ENCODE peak calls at places on chromosomes 12 and 14, in nine cellular contexts. One of them, this sample, is unnamed.

GRCh38 chr12:132776816-132777568 is 15.4 kb upstream of the ANKLE2 start:
- DNase-seq in dorsolateral prefrontal cortex: peak
- DNase-seq in GM04503: no peak
- DNase-seq in GM20000: no peak
- DNase-seq in astrocyte: peak
- DNase-seq in substantia nigra: no peak
- DNase-seq in activated CD4-positive, CD25-positive, alpha-beta regulatory T cell: no peak
- DNase-seq in activated naive CD4-positive, alpha-beta T cell treated with anti-CD3 and anti-CD28 coated beads for 36 hours: no peak
- DNase-seq in EH: no peak
- DNase-seq in this sample: no peak

GRCh38 chr12:90043264-90043663 is 334.6 kb upstream of the ATP2B1 start:
- DNase-seq in dorsolateral prefrontal cortex: no peak
- DNase-seq in GM04503: no peak
- DNase-seq in GM20000: no peak
- DNase-seq in astrocyte: peak
- DNase-seq in substantia nigra: no peak
- DNase-seq in activated CD4-positive, CD25-positive, alpha-beta regulatory T cell: no peak
- DNase-seq in activated naive CD4-positive, alpha-beta T cell treated with anti-CD3 and anti-CD28 coated beads for 36 hours: no peak
- DNase-seq in EH: peak
- DNase-seq in this sample: no peak

GRCh38 chr12:116926283-116927243 is 15.8 kb downstream of the FBXW8 start:
- DNase-seq in dorsolateral prefrontal cortex: no peak
- DNase-seq in GM04503: no peak
- DNase-seq in GM20000: no peak
- DNase-seq in astrocyte: no peak
- DNase-seq in substantia nigra: no peak
- DNase-seq in activated CD4-positive, CD25-positive, alpha-beta regulatory T cell: no peak
- DNase-seq in activated naive CD4-positive, alpha-beta T cell treated with anti-CD3 and anti-CD28 coated beads for 36 hours: no peak
- DNase-seq in EH: no peak
- DNase-seq in this sample: no peak

GRCh38 chr14:101716956-101717662 is 44.4 kb upstream of the PPP2R5C start:
- DNase-seq in dorsolateral prefrontal cortex: no peak
- DNase-seq in GM04503: no peak
- DNase-seq in GM20000: no peak
- DNase-seq in astrocyte: no peak
- DNase-seq in substantia nigra: no peak
- DNase-seq in activated CD4-positive, CD25-positive, alpha-beta regulatory T cell: no peak
- DNase-seq in activated naive CD4-positive, alpha-beta T cell treated with anti-CD3 and anti-CD28 coated beads for 36 hours: no peak
- DNase-seq in EH: peak
- DNase-seq in this sample: no peak

GRCh38 chr14:32980887-32981501 is 42.3 kb downstream of the NPAS3 start:
- DNase-seq in dorsolateral prefrontal cortex: no peak
- DNase-seq in GM04503: no peak
- DNase-seq in GM20000: no peak
- DNase-seq in astrocyte: no peak
- DNase-seq in substantia nigra: no peak
- DNase-seq in activated CD4-positive, CD25-positive, alpha-beta regulatory T cell: no peak
- DNase-seq in activated naive CD4-positive, alpha-beta T cell treated with anti-CD3 and anti-CD28 coated beads for 36 hours: no peak
- DNase-seq in EH: no peak
- DNase-seq in this sample: no peak

GRCh38 chr14:99155173-99155777 is 116.7 kb downstream of the BCL11B start:
- DNase-seq in dorsolateral prefrontal cortex: no peak
- DNase-seq in GM04503: no peak
- DNase-seq in GM20000: no peak
- DNase-seq in astrocyte: peak
- DNase-seq in substantia nigra: no peak
- DNase-seq in activated CD4-positive, CD25-positive, alpha-beta regulatory T cell: no peak
- DNase-seq in activated naive CD4-positive, alpha-beta T cell treated with anti-CD3 and anti-CD28 coated beads for 36 hours: no peak
- DNase-seq in EH: no peak
- DNase-seq in this sample: no peak

GRCh38 chr14:21268612-21269251 is 510 bp downstream of the HNRNPC start:
- DNase-seq in dorsolateral prefrontal cortex: no peak
- DNase-seq in GM04503: no peak
- DNase-seq in GM20000: no peak
- DNase-seq in astrocyte: peak
- DNase-seq in substantia nigra: no peak
- DNase-seq in activated CD4-positive, CD25-positive, alpha-beta regulatory T cell: no peak
- DNase-seq in activated naive CD4-positive, alpha-beta T cell treated with anti-CD3 and anti-CD28 coated beads for 36 hours: peak
- DNase-seq in EH: peak
- DNase-seq in this sample: peak

GRCh38 chr12:93587601-93588000 is 15.1 kb downstream of the SOCS2 start:
- DNase-seq in dorsolateral prefrontal cortex: no peak
- DNase-seq in GM04503: no peak
- DNase-seq in GM20000: no peak
- DNase-seq in astrocyte: no peak
- DNase-seq in substantia nigra: no peak
- DNase-seq in activated CD4-positive, CD25-positive, alpha-beta regulatory T cell: no peak
- DNase-seq in activated naive CD4-positive, alpha-beta T cell treated with anti-CD3 and anti-CD28 coated beads for 36 hours: no peak
- DNase-seq in EH: no peak
- DNase-seq in this sample: no peak

This sample was measured in body of pancreas.